ENCODE peak calls at places on chromosomes 4 and X, in four cellular contexts. M is neural progenitor cell, J is PC-3, D is GM23338. U is an unnamed sample. For H4K20me1 and H3K4me1, the result is how much of the 10 kb centered on the place peaks cover.

GRCh38 chr4:93776386-93777080 is 52.0 kb upstream of the ATOH1 start:
- DNase-seq in M (no peak), D (no peak), J (peak), U (no peak)

GRCh38 chrX:337331-337831 is 18.8 kb upstream of the GTPBP6 start:
- DNase-seq in J (no peak), D (no peak), M (no peak), U (no peak)

GRCh38 chr4:117327491-117327890 is 242.1 kb upstream of the TRAM1L1 start:
- DNase-seq in D (no peak), J (no peak), M (no peak), U (no peak)

GRCh38 chr4:184380707-184381106 is 93.6 kb downstream of the IRF2 start:
- DNase-seq in D (no peak), M (no peak), J (no peak), U (no peak)

GRCh38 chr4:156505341-156505955 is 466.2 kb downstream of the PDGFC start:
- DNase-seq in D (peak), M (peak), J (no peak), U (no peak)

GRCh38 chrX:119990409-119990994 is 47.0 kb upstream of the NKAP start:
- DNase-seq in M (peak), D (no peak), J (no peak), U (peak)

GRCh38 chrX:118286066-118286758 is 59.7 kb upstream of the WDR44 start:
- DNase-seq in D (no peak), M (no peak), J (no peak), U (no peak)

GRCh38 chr4:71366776-71367175 is 28.0 kb downstream of the SLC4A4 start:
- DNase-seq in M (no peak), D (no peak), J (no peak), U (no peak)

GRCh38 chrX:136892412-136892811 is 11.9 kb upstream of the RBMX start:
- DNase-seq in D (no peak), J (no peak), M (no peak), U (no peak)

GRCh38 chr4:176063718-176064117 is 1.9 kb upstream of the WDR17 start:
- DNase-seq in M (no peak), J (no peak), D (no peak), U (no peak)

GRCh38 chr4:78613522-78614311 is 62.1 kb downstream of the ANXA3 start:
- DNase-seq in J (no peak), D (no peak), M (no peak), U (peak)

GRCh38 chrX:154008521-154008920 is 11.2 kb downstream of the IRAK1 start:
- DNase-seq in D (no peak), M (no peak), J (no peak), U (peak)

GRCh38 chrX:94418065-94418464 is 744.1 kb downstream of the FAM133A start:
- DNase-seq in M (no peak), D (no peak), J (no peak), U (no peak)

GRCh38 chr4:41360911-41361830 is 104.4 kb downstream of the UCHL1 start:
- DNase-seq in M (peak), D (peak), J (peak), U (no peak)

GRCh38 chr4:2862528-2862927 is 18.9 kb downstream of the ADD1 start:
- DNase-seq in D (peak), M (peak), J (peak), U (no peak)

GRCh38 chr4:101527186-101527585 is 179.9 kb upstream of the PPP3CA start:
- DNase-seq in J (no peak), M (no peak), D (no peak), U (peak)

GRCh38 chr4:161393614-161394013 is 770.2 kb downstream of the FSTL5 start:
- DNase-seq in D (peak), J (no peak), M (no peak), U (no peak)

GRCh38 chrX:69028761-69029120 is 136.5 kb downstream of the PJA1 start:
- DNase-seq in J (no peak), D (no peak), M (no peak), U (no peak)

GRCh38 chrX:106726485-106727437 is at the start of gene RNF128:
- DNase-seq in M (peak), J (peak), D (peak), U (peak)

GRCh38 chr4:168304744-168305459 is 13.7 kb downstream of the DDX60 start:
- DNase-seq in D (no peak), M (no peak), J (peak), U (no peak)

GRCh38 chr4:181685461-181685860 is 557.7 kb upstream of the TENM3 start:
- DNase-seq in M (no peak), J (no peak), D (no peak), U (no peak)

GRCh38 chr4:159787901-159788300 is 685.0 kb downstream of the RAPGEF2 start:
- DNase-seq in D (no peak), J (peak), M (no peak), U (no peak)

GRCh38 chr4:77538144-77538543 is 67.5 kb upstream of the CXCL13 start:
- DNase-seq in J (peak), M (no peak), D (no peak), U (peak)

GRCh38 chr4:3688018-3688998 is 77.9 kb upstream of the ADRA2C start:
- DNase-seq in J (no peak), D (no peak), M (no peak), U (no peak)

GRCh38 chrX:135625995-135626394 is 87.4 kb upstream of the CT45A1 start:
- DNase-seq in D (peak), M (peak), J (peak), U (no peak)

GRCh38 chr4:140811429-140811828 is 55.2 kb upstream of the TBC1D9 start:
- DNase-seq in M (no peak), J (no peak), D (no peak), U (no peak)

GRCh38 chrX:109732319-109732779 is 708 bp downstream of the ACSL4 start:
- DNase-seq in J (peak), M (peak), D (peak), U (peak)

DNA sequence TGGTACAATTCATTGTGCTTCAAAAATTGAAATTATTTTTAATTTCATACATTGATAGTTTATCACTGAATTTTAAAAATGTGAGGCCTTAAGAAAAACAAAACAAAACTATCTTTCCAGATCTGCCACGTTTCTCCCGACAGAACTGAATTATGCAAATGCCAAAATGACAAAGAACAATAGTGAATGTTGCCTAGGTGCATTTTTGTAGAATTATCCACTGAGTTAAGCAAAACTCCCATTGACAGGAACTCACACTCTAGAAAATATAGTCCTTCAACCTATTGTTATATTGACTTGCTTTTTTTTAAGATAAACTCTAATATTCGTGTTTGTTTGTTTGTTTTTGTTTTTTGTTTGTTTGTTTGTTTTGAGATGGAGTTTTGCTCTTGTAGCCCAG is 6.5 kb downstream of the PCGF3 start:
- DNase-seq in D (no peak), J (no peak), M (no peak), U (no peak)
- H4K20me1 ChIP-seq in D (under half), J (under half), M (half or more), U (under half)

GRCh38 chr4:118941149-118941548 is 52.5 kb downstream of the SYNPO2 start:
- DNase-seq in J (peak), D (no peak), M (no peak), U (no peak)

GRCh38 chr4:118939169-118939779 is 50.6 kb downstream of the SYNPO2 start:
- DNase-seq in M (no peak), D (peak), J (no peak), U (no peak)

GRCh38 chr4:118942465-118942864 is 53.8 kb downstream of the SYNPO2 start:
- DNase-seq in D (no peak), J (peak), M (no peak), U (no peak)

GRCh38 chr4:118947095-118947494 is 58.4 kb downstream of the SYNPO2 start:
- DNase-seq in M (no peak), D (no peak), J (no peak), U (no peak)

DNA sequence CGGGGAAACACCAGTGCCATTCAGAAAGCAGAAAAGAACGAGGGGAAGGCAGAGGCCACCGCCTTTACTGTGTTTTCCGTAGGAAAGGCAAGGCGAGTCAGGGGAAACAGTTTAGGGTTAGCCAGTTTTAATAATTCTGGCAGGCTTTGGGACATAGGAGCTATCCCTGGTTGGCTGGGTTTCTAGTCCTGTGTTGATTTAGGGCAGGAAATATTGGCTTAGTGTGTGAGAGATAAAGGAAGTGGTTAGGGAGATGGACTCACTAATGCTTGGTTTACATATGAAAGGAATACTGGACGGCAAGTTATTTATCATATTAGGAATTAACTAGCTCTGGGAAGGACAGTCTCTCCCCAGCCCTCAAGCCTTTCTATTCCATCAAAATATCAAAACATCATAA is 53.1 kb downstream of the SYNPO2 start:
- DNase-seq in M (no peak), J (peak), D (no peak), U (no peak)
- H3K4me1 ChIP-seq in M (under half), J (under half), D (under half), U (under half)

DNA sequence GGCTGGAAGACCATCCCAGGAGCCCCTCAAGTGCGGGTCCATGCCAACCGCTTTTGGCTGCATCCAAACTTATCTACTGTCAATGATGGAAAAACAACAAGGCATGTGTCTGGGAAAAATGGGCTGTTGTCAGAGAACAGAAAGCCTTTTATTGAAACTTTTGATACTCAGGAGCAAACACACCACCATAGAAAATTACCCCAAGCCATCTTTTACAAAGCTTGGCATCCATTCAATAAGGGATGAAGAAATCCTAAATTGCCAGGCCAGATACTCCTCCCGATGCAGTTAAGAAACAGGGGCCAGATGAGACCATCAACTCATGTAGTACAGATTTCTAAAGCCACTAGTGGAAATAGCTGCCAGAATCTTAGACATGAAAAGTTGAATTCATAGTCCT is 145.3 kb upstream of the MAP3K15 start:
- DNase-seq in D (no peak), M (no peak), J (no peak), U (no peak)
- TF ChIP-seq EZH2phosphoT487 in D (no peak), M (no peak), J (no peak), U (no peak)

DNA sequence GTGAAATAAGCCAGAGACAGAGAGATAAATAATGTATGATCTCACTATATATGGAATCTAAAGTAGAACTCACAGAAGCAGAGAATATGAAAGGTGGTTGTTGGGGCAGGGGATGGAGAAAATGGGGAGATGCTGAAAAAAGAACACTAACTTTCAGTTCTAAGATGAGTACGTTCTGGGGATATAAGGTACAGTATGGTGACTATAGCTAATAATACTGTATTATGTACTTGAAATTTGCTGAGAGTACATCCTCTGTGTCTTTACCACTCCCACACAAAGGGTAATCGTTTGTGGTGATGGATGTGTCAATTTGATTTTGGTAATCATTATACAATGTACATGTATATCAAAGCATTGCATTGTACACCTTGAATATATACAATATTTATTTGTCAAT is 6.6 kb downstream of the FBXL5 start:
- DNase-seq in D (no peak), M (no peak), J (no peak), U (no peak)
- H4K20me1 ChIP-seq in D (under half), M (under half), J (under half), U (under half)

U was measured in MM.1S.